ENCODE peak calls at places on chromosomes 6 and 20, in four cellular contexts. One of them, this sample, is unnamed.
A peak's percentile ranks its signal among the peaks of the same experiment; 100 is the strongest.

GRCh38 chr6:158645064-158646022 is 800 bp upstream of the DYNLT1 start:
- DNase-seq in fibroblast of lung: no peak
- DNase-seq in tibial nerve: no peak
- DNase-seq in neural progenitor cell: no peak
- DNase-seq in this sample: no peak

GRCh38 chr20:59102722-59103415 is 60.3 kb upstream of the PRELID3B start:
- DNase-seq in tibial nerve: no peak
- DNase-seq in fibroblast of lung: no peak
- DNase-seq in neural progenitor cell: no peak
- DNase-seq in this sample: no peak

GRCh38 chr20:52204136-52204535 is 12.6 kb upstream of the ZFP64 start:
- DNase-seq in tibial nerve: no peak
- DNase-seq in fibroblast of lung: no peak
- DNase-seq in neural progenitor cell: no peak
- DNase-seq in this sample: no peak

GRCh38 chr20:48398506-48399449 is 429.0 kb downstream of the PREX1 start:
- DNase-seq in tibial nerve: no peak
- DNase-seq in fibroblast of lung: peak; percentile 7
- DNase-seq in neural progenitor cell: peak; percentile 73
- DNase-seq in this sample: no peak

GRCh38 chr6:158663465-158664167 is 13.8 kb downstream of the SYTL3 start:
- DNase-seq in tibial nerve: no peak
- DNase-seq in fibroblast of lung: no peak
- DNase-seq in neural progenitor cell: no peak
- DNase-seq in this sample: no peak

GRCh38 chr6:13528232-13528631 is 40.8 kb upstream of the GFOD1 start:
- DNase-seq in neural progenitor cell: no peak
- DNase-seq in tibial nerve: no peak
- DNase-seq in fibroblast of lung: no peak
- DNase-seq in this sample: no peak

GRCh38 chr6:18496462-18496861 is 109.3 kb downstream of the RNF144B start:
- DNase-seq in tibial nerve: no peak
- DNase-seq in fibroblast of lung: peak; percentile 82
- DNase-seq in neural progenitor cell: no peak
- DNase-seq in this sample: no peak

GRCh38 chr6:84768442-84769174 is 4.2 kb upstream of the TBX18 start:
- DNase-seq in fibroblast of lung: no peak
- DNase-seq in neural progenitor cell: peak; percentile 80
- DNase-seq in tibial nerve: peak; percentile 28
- DNase-seq in this sample: no peak

GRCh38 chr6:109454483-109455160 is 950 bp downstream of the MICAL1 start:
- DNase-seq in tibial nerve: no peak
- DNase-seq in fibroblast of lung: peak; percentile 20
- DNase-seq in neural progenitor cell: no peak
- DNase-seq in this sample: no peak

GRCh38 chr6:148747145-148747492 is 289 bp downstream of the UST start:
- DNase-seq in fibroblast of lung: no peak
- DNase-seq in neural progenitor cell: no peak
- DNase-seq in tibial nerve: peak; percentile 44
- DNase-seq in this sample: no peak

GRCh38 chr6:36320475-36320874 is 16.2 kb downstream of the BNIP5 start:
- DNase-seq in fibroblast of lung: no peak
- DNase-seq in tibial nerve: no peak
- DNase-seq in neural progenitor cell: no peak
- DNase-seq in this sample: no peak

GRCh38 chr6:166637001-166637400 is 9.9 kb upstream of the RPS6KA2 start:
- DNase-seq in fibroblast of lung: no peak
- DNase-seq in tibial nerve: no peak
- DNase-seq in neural progenitor cell: no peak
- DNase-seq in this sample: no peak

GRCh38 chr20:37994512-37994911 is 38.7 kb downstream of the TTI1 start:
- DNase-seq in neural progenitor cell: no peak
- DNase-seq in fibroblast of lung: peak; percentile 89
- DNase-seq in tibial nerve: no peak
- DNase-seq in this sample: no peak

GRCh38 chr6:43713611-43714310 is 26.2 kb upstream of the MRPS18A start:
- DNase-seq in neural progenitor cell: no peak
- DNase-seq in fibroblast of lung: no peak
- DNase-seq in tibial nerve: no peak
- DNase-seq in this sample: no peak

GRCh38 chr6:33140556-33140955 is 51.7 kb downstream of the COL11A2 start:
- DNase-seq in tibial nerve: no peak
- DNase-seq in fibroblast of lung: no peak
- DNase-seq in neural progenitor cell: no peak
- DNase-seq in this sample: no peak

GRCh38 chr6:19896580-19897010 is 59.4 kb downstream of the ID4 start:
- DNase-seq in fibroblast of lung: no peak
- DNase-seq in tibial nerve: peak; percentile 22
- DNase-seq in neural progenitor cell: no peak
- DNase-seq in this sample: no peak

GRCh38 chr20:21693322-21693721 is 12.1 kb upstream of the PAX1 start:
- DNase-seq in fibroblast of lung: no peak
- DNase-seq in neural progenitor cell: peak; percentile 67
- DNase-seq in tibial nerve: no peak
- DNase-seq in this sample: no peak

GRCh38 chr6:99426454-99426762 is 1.3 kb upstream of the PNISR start:
- DNase-seq in fibroblast of lung: peak; percentile 5
- DNase-seq in neural progenitor cell: no peak
- DNase-seq in tibial nerve: no peak
- DNase-seq in this sample: no peak

DNA sequence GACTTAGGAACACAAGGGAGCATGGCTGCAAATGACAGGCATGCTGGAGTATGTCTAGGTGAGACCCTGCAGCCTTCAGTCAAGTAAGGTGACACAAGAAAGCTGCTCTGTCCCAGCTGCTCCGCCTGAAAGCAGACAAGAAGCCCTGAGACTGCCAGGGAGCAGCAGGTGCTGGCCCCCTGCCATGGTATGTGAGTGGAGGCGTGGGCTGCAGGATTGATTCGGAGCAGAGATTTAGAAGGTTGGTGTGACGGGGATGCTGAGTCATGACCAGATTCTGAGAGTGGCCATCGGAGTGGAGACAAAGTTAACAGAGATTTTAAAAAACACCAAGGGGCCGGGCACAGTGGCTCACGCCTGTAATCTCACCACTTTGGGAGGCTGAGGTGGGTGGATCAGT is 17.8 kb downstream of the LRP11 start:
- DNase-seq in tibial nerve: no peak
- DNase-seq in fibroblast of lung: peak; percentile 96
- DNase-seq in neural progenitor cell: no peak
- DNase-seq in this sample: peak; percentile 56
- H3K27ac ChIP-seq in tibial nerve: no peak overlapping the region
- H3K27ac ChIP-seq in fibroblast of lung: peak overlapping the region; percentile 52
- H3K27ac ChIP-seq in neural progenitor cell: no peak overlapping the region
- H3K27ac ChIP-seq in this sample: no peak overlapping the region

DNA sequence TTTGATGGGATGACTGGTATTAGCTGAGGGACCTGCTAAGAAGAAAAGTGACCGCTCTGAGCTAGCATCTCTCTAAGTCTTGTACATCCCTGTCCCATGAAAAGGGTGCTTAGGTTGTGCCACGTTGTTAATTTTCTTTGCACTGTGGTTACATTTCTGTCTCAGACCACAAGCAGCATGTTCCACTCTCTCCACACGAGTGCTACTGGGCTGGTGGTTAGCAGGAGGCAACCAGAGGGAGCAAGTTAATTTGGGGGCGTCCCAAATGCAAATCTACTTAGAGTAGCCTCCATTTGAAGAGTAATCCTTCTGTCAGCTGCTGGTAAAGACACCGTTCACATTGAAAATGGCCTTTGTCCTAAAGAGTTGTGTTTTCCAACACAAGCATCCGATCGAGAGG is 3.4 kb upstream of the SCML4 start:
- DNase-seq in tibial nerve: no peak
- DNase-seq in neural progenitor cell: no peak
- DNase-seq in fibroblast of lung: no peak
- DNase-seq in this sample: no peak
- H3K4me1 ChIP-seq in tibial nerve: no peaks in the 10 kb centered on the region
- H3K4me1 ChIP-seq in neural progenitor cell: peaks cover 5% of the 10 kb centered on the region
- H3K4me1 ChIP-seq in fibroblast of lung: no peaks in the 10 kb centered on the region
- H3K4me1 ChIP-seq in this sample: no peaks in the 10 kb centered on the region

GRCh38 chr20:45944965-45945677 is 10.6 kb downstream of the PCIF1 start:
- DNase-seq in neural progenitor cell: no peak
- DNase-seq in fibroblast of lung: no peak
- DNase-seq in tibial nerve: no peak
- DNase-seq in this sample: no peak
- TF ChIP-seq CTCF in neural progenitor cell: no peak
- TF ChIP-seq CTCF in fibroblast of lung: no peak
- TF ChIP-seq CTCF in tibial nerve: no peak
- TF ChIP-seq CTCF in this sample: no peak

GRCh38 chr20:8874437-8874836 is 194.4 kb upstream of the PLCB4 start:
- DNase-seq in fibroblast of lung: no peak
- DNase-seq in neural progenitor cell: no peak
- DNase-seq in tibial nerve: no peak
- DNase-seq in this sample: no peak
- H3K27ac ChIP-seq in fibroblast of lung: no peak overlapping the region
- H3K27ac ChIP-seq in neural progenitor cell: no peak overlapping the region
- H3K27ac ChIP-seq in tibial nerve: no peak overlapping the region
- H3K27ac ChIP-seq in this sample: no peak overlapping the region

GRCh38 chr6:30092852-30093543 is 17.4 kb upstream of the RNF39 start:
- DNase-seq in fibroblast of lung: no peak
- DNase-seq in tibial nerve: no peak
- DNase-seq in neural progenitor cell: no peak
- DNase-seq in this sample: no peak
- H3K4me1 ChIP-seq in fibroblast of lung: peaks cover 5% of the 10 kb centered on the region
- H3K4me1 ChIP-seq in tibial nerve: no peaks in the 10 kb centered on the region
- H3K4me1 ChIP-seq in neural progenitor cell: no peaks in the 10 kb centered on the region
- H3K4me1 ChIP-seq in this sample: no peaks in the 10 kb centered on the region

GRCh38 chr6:15781890-15782289 is 119.1 kb upstream of the DTNBP1 start:
- DNase-seq in fibroblast of lung: no peak
- DNase-seq in tibial nerve: no peak
- DNase-seq in neural progenitor cell: no peak
- DNase-seq in this sample: no peak
- TF ChIP-seq CTCF in fibroblast of lung: no peak
- TF ChIP-seq CTCF in tibial nerve: no peak
- TF ChIP-seq CTCF in neural progenitor cell: no peak
- TF ChIP-seq CTCF in this sample: no peak

GRCh38 chr6:26380256-26380655 is 2.7 kb upstream of the BTN2A2 start:
- DNase-seq in fibroblast of lung: no peak
- DNase-seq in neural progenitor cell: no peak
- DNase-seq in tibial nerve: no peak
- DNase-seq in this sample: no peak

GRCh38 chr6:26387565-26387964 is 4.7 kb downstream of the BTN2A2 start:
- DNase-seq in tibial nerve: no peak
- DNase-seq in neural progenitor cell: no peak
- DNase-seq in fibroblast of lung: no peak
- DNase-seq in this sample: no peak

GRCh38 chr6:26385734-26386125 is 2.8 kb downstream of the BTN2A2 start:
- DNase-seq in fibroblast of lung: no peak
- DNase-seq in neural progenitor cell: no peak
- DNase-seq in tibial nerve: no peak
- DNase-seq in this sample: no peak

GRCh38 chr6:26388014-26388413 is 5.1 kb downstream of the BTN2A2 start:
- DNase-seq in fibroblast of lung: no peak
- DNase-seq in neural progenitor cell: peak; percentile 4
- DNase-seq in tibial nerve: no peak
- DNase-seq in this sample: no peak

GRCh38 chr6:26383624-26384417 is 913 bp downstream of the BTN2A2 start:
- DNase-seq in fibroblast of lung: peak; percentile 62
- DNase-seq in neural progenitor cell: peak; percentile 43
- DNase-seq in tibial nerve: no peak
- DNase-seq in this sample: no peak
- H3K27ac ChIP-seq in fibroblast of lung: peak overlapping the region; percentile 74
- H3K27ac ChIP-seq in neural progenitor cell: no peak overlapping the region
- H3K27ac ChIP-seq in tibial nerve: peak overlapping the region; percentile 73
- H3K27ac ChIP-seq in this sample: peak overlapping the region; percentile 77

GRCh38 chr6:32081676-32082075 is 27.5 kb downstream of the TNXB start:
- DNase-seq in neural progenitor cell: no peak
- DNase-seq in tibial nerve: no peak
- DNase-seq in fibroblast of lung: no peak
- DNase-seq in this sample: no peak
- H3K4me1 ChIP-seq in neural progenitor cell: no peaks in the 10 kb centered on the region
- H3K4me1 ChIP-seq in tibial nerve: peaks cover 34% of the 10 kb centered on the region
- H3K4me1 ChIP-seq in fibroblast of lung: peaks cover 35% of the 10 kb centered on the region
- H3K4me1 ChIP-seq in this sample: peaks cover 37% of the 10 kb centered on the region